ENCODE peak calls at places on chromosomes 16 and 17, in four cellular contexts. O is heart right ventricle, Q is upper lobe of right lung, E is A549. L is an unnamed sample. For H3K4me1, the result is how much of the 10 kb centered on the place peaks cover.

GRCh38 chr17:77346765-77347164 is 206.0 kb downstream of the SEC14L1 start:
- DNase-seq in O (no peak), Q (no peak), E (no peak), L (peak)

GRCh38 chr16:4500283-4500682 is 24.1 kb downstream of the HMOX2 start:
- DNase-seq in O (no peak), Q (no peak), E (peak), L (peak)

GRCh38 chr17:8185580-8186445 is 4.2 kb downstream of the BORCS6 start:
- DNase-seq in O (peak), Q (peak), E (peak), L (peak)

GRCh38 chr17:81200695-81201580 is 21.8 kb downstream of the CEP131 start:
- DNase-seq in O (no peak), Q (no peak), E (peak), L (peak)

GRCh38 chr16:14284371-14284770 is 213.3 kb downstream of the MRTFB start:
- DNase-seq in O (no peak), Q (no peak), E (no peak), L (no peak)

GRCh38 chr16:11674818-11675560 is 6.7 kb downstream of the SNN start:
- DNase-seq in O (no peak), Q (no peak), E (no peak), L (no peak)

GRCh38 chr16:57590654-57591085 is 37.8 kb upstream of the ADGRG1 start:
- DNase-seq in O (no peak), Q (no peak), E (peak), L (peak)

GRCh38 chr17:8176998-8177731 is 985 bp upstream of the TMEM107 start:
- DNase-seq in O (no peak), Q (no peak), E (no peak), L (no peak)

GRCh38 chr17:45143767-45144198 is 4.5 kb upstream of the HEXIM1 start:
- DNase-seq in O (peak), Q (peak), E (no peak), L (no peak)

GRCh38 chr17:57953219-57953618 is 2.0 kb downstream of the CUEDC1 start:
- DNase-seq in O (no peak), Q (peak), E (no peak), L (no peak)

GRCh38 chr17:22496450-22496849 is 804.1 kb downstream of the KCNJ18 start:
- DNase-seq in O (no peak), Q (no peak), E (no peak), L (no peak)

GRCh38 chr16:66028505-66029216 is 337.8 kb upstream of the CDH5 start:
- DNase-seq in O (no peak), Q (no peak), E (no peak), L (peak)

GRCh38 chr16:70429888-70430666 is 8.8 kb downstream of the ST3GAL2 start:
- DNase-seq in O (no peak), Q (no peak), E (no peak), L (no peak)

GRCh38 chr16:70433456-70434103 is 5.3 kb downstream of the ST3GAL2 start:
- DNase-seq in O (peak), Q (no peak), E (peak), L (no peak)

GRCh38 chr16:70430667-70431536 is 8.0 kb downstream of the ST3GAL2 start:
- DNase-seq in O (no peak), Q (peak), E (no peak), L (no peak)

GRCh38 chr16:70432800-70433455 is 6.0 kb downstream of the ST3GAL2 start:
- DNase-seq in O (peak), Q (no peak), E (no peak), L (no peak)

DNA sequence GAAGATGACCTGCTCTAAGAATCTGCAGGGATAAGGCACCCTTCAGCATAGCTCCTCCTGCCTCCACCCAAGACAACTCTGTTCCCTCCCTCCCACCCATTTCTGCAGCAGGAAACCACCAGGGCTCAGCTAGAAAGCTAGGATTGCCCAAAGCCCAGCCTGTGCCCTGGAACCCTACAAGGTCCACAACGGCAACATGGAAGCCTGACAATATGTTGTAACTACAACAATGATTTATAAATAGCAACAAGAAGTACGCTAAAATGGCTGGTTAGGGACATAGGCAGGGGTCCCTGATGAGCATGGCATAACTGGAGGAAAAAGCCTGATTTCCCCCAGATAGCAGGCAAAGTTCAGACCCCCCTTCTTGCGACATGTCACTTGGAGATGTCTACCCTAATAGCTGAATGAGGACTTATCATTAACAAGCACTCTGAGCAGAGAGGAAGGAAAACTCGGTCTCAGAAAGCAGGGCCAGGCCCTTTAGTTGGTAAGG is 6.5 kb downstream of the ST3GAL2 start:
- DNase-seq in O (no peak), Q (no peak), E (no peak), L (no peak)
- H3K4me1 ChIP-seq in O (half or more), Q (half or more), E (half or more), L (half or more)

GRCh38 chr16:30353438-30354129 is 1.5 kb downstream of the CD2BP2 start:
- DNase-seq in O (no peak), Q (no peak), E (no peak), L (no peak)
- H3K4me1 ChIP-seq in O (under half), Q (under half), E (half or more), L (under half)

GRCh38 chr16:85003723-85004586 is 7.4 kb downstream of the ZDHHC7 start:
- DNase-seq in O (no peak), Q (no peak), E (no peak), L (no peak)

GRCh38 chr16:85003076-85003475 is 8.3 kb downstream of the ZDHHC7 start:
- DNase-seq in O (no peak), Q (no peak), E (no peak), L (no peak)

GRCh38 chr16:85005278-85006069 is 5.9 kb downstream of the ZDHHC7 start:
- DNase-seq in O (no peak), Q (no peak), E (no peak), L (no peak)

GRCh38 chr16:85006639-85007038 is 4.7 kb downstream of the ZDHHC7 start:
- DNase-seq in O (no peak), Q (no peak), E (no peak), L (no peak)

DNA sequence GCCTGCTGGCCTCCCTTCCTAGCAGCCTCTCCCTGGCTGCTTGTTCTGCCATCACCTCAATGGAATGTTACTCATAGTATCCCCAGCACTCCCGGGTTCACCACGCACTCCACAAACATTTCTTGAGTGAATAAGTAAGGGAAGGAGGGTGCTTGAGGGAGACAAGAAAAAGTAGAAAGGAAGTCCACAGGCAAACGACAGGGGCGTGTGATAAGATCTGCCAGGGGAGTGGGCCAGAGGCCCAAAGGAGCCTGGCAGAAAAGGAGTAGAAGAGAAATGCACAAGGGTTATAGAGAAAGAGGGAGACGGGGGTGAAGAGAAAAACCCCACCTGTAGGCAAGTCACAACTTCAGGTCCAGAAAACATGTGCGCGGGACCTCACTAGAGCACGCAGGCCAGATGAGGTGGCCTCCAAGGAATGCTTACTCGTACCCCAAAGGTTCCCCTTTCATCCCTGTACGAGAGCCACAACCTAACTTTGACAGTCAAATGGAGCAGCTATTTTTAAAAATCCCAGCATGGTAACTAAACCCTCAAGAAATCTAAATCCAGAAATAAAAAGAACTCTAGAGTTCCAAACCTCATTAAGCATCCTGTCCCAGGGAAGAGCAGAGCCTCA is 6.6 kb downstream of the ZDHHC7 start:
- DNase-seq in O (no peak), Q (peak), E (peak), L (peak)
- H3K4me1 ChIP-seq in O (half or more), Q (half or more), E (half or more), L (half or more)

DNA sequence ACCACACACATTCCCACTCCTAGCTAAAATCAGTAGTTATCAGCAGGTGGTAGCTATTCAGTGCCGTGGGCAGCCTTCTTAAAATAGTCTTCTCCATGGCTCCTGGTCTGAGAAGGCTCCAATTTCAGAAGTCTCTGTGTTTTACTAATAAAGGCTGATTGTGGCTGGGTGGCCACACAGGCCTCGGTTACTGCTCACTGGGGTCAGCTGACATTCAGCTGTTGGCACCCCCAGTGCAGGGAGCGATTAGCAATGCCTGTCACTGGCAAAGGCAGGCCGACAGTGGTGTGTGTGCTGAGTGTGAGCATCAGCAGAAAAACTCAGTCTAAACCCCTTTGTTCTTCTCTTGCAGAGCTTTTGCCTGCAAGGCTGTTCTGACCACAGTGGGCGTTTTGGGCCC is 16.6 kb upstream of the DBNDD1 start:
- DNase-seq in O (no peak), Q (no peak), E (no peak), L (no peak)
- H3K4me1 ChIP-seq in O (under half), Q (under half), E (under half), L (under half)

GRCh38 chr16:67445126-67445426 is 14.2 kb downstream of the HSD11B2 start:
- DNase-seq in O (no peak), Q (no peak), E (no peak), L (no peak)
- H3K4me1 ChIP-seq in O (half or more), Q (half or more), E (under half), L (under half)

GRCh38 chr16:53094013-53094630 is 39.3 kb downstream of the CHD9 start:
- DNase-seq in O (peak), Q (peak), E (peak), L (no peak)
- H3K4me1 ChIP-seq in O (half or more), Q (half or more), E (half or more), L (under half)

GRCh38 chr17:19386974-19387920 is at the start of gene MFAP4:
- DNase-seq in O (peak), Q (no peak), E (no peak), L (no peak)
- H3K4me1 ChIP-seq in O (half or more), Q (under half), E (under half), L (under half)

DNA sequence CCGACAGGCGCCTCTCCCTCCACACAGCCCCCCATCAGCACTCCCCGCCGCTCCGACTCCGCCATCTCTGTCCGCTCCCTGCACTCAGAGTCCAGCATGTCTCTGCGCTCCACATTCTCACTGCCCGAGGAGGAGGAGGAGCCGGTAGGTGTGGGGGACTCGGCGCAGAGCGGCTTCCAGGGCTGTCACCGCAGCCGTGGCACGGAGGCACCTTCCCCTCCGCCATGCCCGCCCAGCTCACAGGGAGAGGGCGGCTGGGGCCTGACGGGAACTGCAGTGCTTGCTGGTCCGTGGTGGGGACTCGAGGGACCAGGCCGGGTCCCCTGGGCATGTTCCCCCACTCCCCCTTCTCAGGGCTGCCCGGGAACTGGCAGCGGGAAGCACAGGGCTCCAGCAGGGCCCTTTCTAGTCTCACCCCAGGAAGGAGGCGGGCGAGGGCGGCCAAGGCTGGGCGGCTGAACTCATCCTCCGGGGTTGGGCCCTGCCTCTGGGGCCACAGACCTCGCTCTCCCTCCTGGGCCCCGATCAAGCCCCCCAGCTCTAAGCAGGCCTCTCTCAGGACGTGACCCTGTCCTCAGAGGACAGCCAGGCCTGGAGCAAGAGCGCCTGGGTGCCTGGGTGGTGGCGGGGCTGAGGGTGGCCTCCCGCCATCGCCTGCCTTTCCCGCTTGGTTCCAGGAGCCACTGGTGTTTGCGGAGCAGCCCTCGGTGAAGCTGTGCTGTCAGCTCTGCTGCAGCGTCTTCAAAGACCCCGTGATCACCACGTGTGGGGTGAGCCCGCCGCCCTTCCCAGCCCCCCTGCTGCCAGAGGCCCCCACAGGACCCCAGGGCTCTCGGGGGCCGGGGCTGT is 15.2 kb downstream of the TRAF7 start:
- DNase-seq in O (no peak), Q (no peak), E (no peak), L (no peak)
- H3K4me1 ChIP-seq in O (under half), Q (under half), E (under half), L (under half)